ENCODE peak calls at places on chromosomes 11 and 22, in four cellular contexts. O is left ventricle myocardium inferior, I is progenitor cell of endocrine pancreas, H is NCI-H1048. N is an unnamed sample.

GRCh38 chr11:45079075-45079444 is 67.4 kb upstream of the PRDM11 start:
- DNase-seq in O (no peak), I (no peak), H (no peak), N (no peak)

GRCh38 chr11:7469351-7469865 is 15.9 kb upstream of the OLFML1 start:
- DNase-seq in H (no peak), I (no peak), O (no peak), N (no peak)

GRCh38 chr22:23256986-23257888 is 76.9 kb downstream of the BCR start:
- DNase-seq in O (peak), I (no peak), H (no peak), N (no peak)

GRCh38 chr11:74278721-74279148 is 32.7 kb downstream of the P4HA3 start:
- DNase-seq in I (no peak), O (peak), H (no peak), N (no peak)

GRCh38 chr11:20026629-20027545 is 133.4 kb downstream of the DBX1 start:
- DNase-seq in O (no peak), I (peak), H (no peak), N (no peak)

GRCh38 chr11:118929496-118930151 is 3.9 kb upstream of the BCL9L start:
- DNase-seq in I (peak), H (peak), O (peak), N (peak)

GRCh38 chr11:62974848-62975522 is 9.8 kb downstream of the SLC22A6 start:
- DNase-seq in H (peak), O (peak), I (no peak), N (no peak)

GRCh38 chr11:59857444-59858434 is 8.5 kb downstream of the TCN1 start:
- DNase-seq in H (no peak), I (no peak), O (no peak), N (no peak)

GRCh38 chr11:70688142-70688541 is 289.8 kb downstream of the CTTN start:
- DNase-seq in O (no peak), H (no peak), I (no peak), N (no peak)

GRCh38 chr11:86983071-86983488 is 27.9 kb upstream of the FZD4 start:
- DNase-seq in O (peak), I (no peak), H (no peak), N (no peak)

GRCh38 chr11:118526688-118527087 is 586 bp upstream of the TTC36 start:
- DNase-seq in O (no peak), H (no peak), I (no peak), N (no peak)

GRCh38 chr11:70186936-70187335 is 16.2 kb upstream of the FADD start:
- DNase-seq in H (no peak), O (no peak), I (no peak), N (no peak)

GRCh38 chr22:26362471-26362870 is 66.6 kb upstream of the ASPHD2 start:
- DNase-seq in O (no peak), I (no peak), H (no peak), N (no peak)

GRCh38 chr11:123509737-123510578 is 79.9 kb downstream of the GRAMD1B start:
- DNase-seq in O (no peak), I (no peak), H (no peak), N (no peak)

GRCh38 chr22:49239264-49240015 is 588.2 kb downstream of the BRD1 start:
- DNase-seq in O (no peak), H (no peak), I (no peak), N (no peak)

GRCh38 chr11:77467233-77467632 is 6.7 kb downstream of the PAK1 start:
- DNase-seq in O (no peak), I (no peak), H (no peak), N (no peak)

GRCh38 chr11:33773399-33774355 is 643 bp downstream of the FBXO3 start:
- DNase-seq in H (no peak), I (peak), O (no peak), N (peak)

GRCh38 chr11:70078796-70079616 is 889 bp downstream of the ANO1 start:
- DNase-seq in I (no peak), H (no peak), O (no peak), N (no peak)

GRCh38 chr11:85694385-85694980 is 8.5 kb upstream of the CCDC89 start:
- DNase-seq in O (no peak), I (no peak), H (no peak), N (no peak)

GRCh38 chr11:28142724-28143123 is 34.5 kb downstream of the METTL15 start:
- DNase-seq in I (no peak), H (no peak), O (no peak), N (no peak)

GRCh38 chr11:68994161-68994890 is 13.5 kb upstream of the MRGPRD start:
- DNase-seq in I (no peak), O (no peak), H (no peak), N (no peak)

GRCh38 chr22:38728899-38729796 is 23.4 kb downstream of the GTPBP1 start:
- DNase-seq in H (no peak), O (no peak), I (no peak), N (no peak)

GRCh38 chr22:50078761-50079160 is 6.5 kb downstream of the MLC1 start:
- DNase-seq in H (no peak), O (no peak), I (no peak), N (no peak)

GRCh38 chr11:35715649-35716048 is 53.1 kb downstream of the TRIM44 start:
- DNase-seq in I (no peak), O (no peak), H (no peak), N (no peak)

GRCh38 chr11:70025308-70025707 is 52.8 kb upstream of the ANO1 start:
- DNase-seq in O (no peak), I (no peak), H (no peak), N (no peak)

GRCh38 chr11:133832096-133833081 is 12.9 kb downstream of the SPATA19 start:
- DNase-seq in I (no peak), O (no peak), H (no peak), N (no peak)

GRCh38 chr11:22670803-22671202 is 4.4 kb downstream of the GAS2 start:
- DNase-seq in H (no peak), I (no peak), O (no peak), N (no peak)

GRCh38 chr22:19002684-19003038 is 66.6 kb upstream of the PRODH start:
- DNase-seq in H (no peak), I (no peak), O (no peak), N (no peak)

GRCh38 chr11:105701098-105701497 is 91.2 kb downstream of the GRIA4 start:
- DNase-seq in I (no peak), O (no peak), H (no peak), N (no peak)

GRCh38 chr22:17835256-17835655 is 61.0 kb upstream of the BID start:
- DNase-seq in I (no peak), H (no peak), O (no peak), N (no peak)

GRCh38 chr11:122192634-122193245 is 76.7 kb upstream of the BLID start:
- DNase-seq in O (no peak), H (no peak), I (no peak), N (no peak)

GRCh38 chr11:114081641-114082414 is 22.3 kb downstream of the ZBTB16 start:
- DNase-seq in O (no peak), I (no peak), H (no peak), N (no peak)

GRCh38 chr11:9992306-9992705 is 301.7 kb downstream of the SBF2 start:
- DNase-seq in H (no peak), I (no peak), O (no peak), N (no peak)

GRCh38 chr11:17387811-17388210 is 648 bp downstream of the KCNJ11 start:
- DNase-seq in I (no peak), H (no peak), O (no peak), N (no peak)

GRCh38 chr11:116958246-116958645 is 120.8 kb upstream of the APOA1 start:
- DNase-seq in I (no peak), H (no peak), O (no peak), N (no peak)

GRCh38 chr22:48885271-48885918 is 942.3 kb downstream of the BRD1 start:
- DNase-seq in H (no peak), I (no peak), O (peak), N (no peak)

GRCh38 chr11:11213117-11213516 is 139.9 kb downstream of the CSNK2A3 start:
- DNase-seq in O (no peak), H (no peak), I (no peak), N (no peak)

N was measured in T follicular helper cell.